ENCODE peak calls at places on chromosomes 5 and 9, in ten cellular contexts. One of them, this sample, is unnamed.

GRCh38 chr9:133471551-133472276 is 7.2 kb downstream of the SLC2A6 start:
- DNase-seq in midbrain: no peak
- DNase-seq in GM10248: no peak
- DNase-seq in nephron progenitor cell: no peak
- DNase-seq in frontal cortex: no peak
- DNase-seq in NCI-H2227 treated with DMSO at 0.1 percent for 48 hours: no peak
- DNase-seq in H1: no peak
- DNase-seq in T-helper 9 cell: no peak
- DNase-seq in HEK293T: no peak
- DNase-seq in ovary: no peak
- DNase-seq in this sample: no peak

GRCh38 chr5:77725646-77726045 is 50.5 kb downstream of the TBCA start:
- DNase-seq in midbrain: no peak
- DNase-seq in GM10248: no peak
- DNase-seq in nephron progenitor cell: no peak
- DNase-seq in frontal cortex: no peak
- DNase-seq in NCI-H2227 treated with DMSO at 0.1 percent for 48 hours: no peak
- DNase-seq in H1: no peak
- DNase-seq in T-helper 9 cell: no peak
- DNase-seq in HEK293T: no peak
- DNase-seq in ovary: no peak
- DNase-seq in this sample: no peak

GRCh38 chr5:173954671-173955605 is 34.0 kb upstream of the C5orf47 start:
- DNase-seq in midbrain: no peak
- DNase-seq in GM10248: no peak
- DNase-seq in nephron progenitor cell: no peak
- DNase-seq in frontal cortex: no peak
- DNase-seq in NCI-H2227 treated with DMSO at 0.1 percent for 48 hours: no peak
- DNase-seq in H1: no peak
- DNase-seq in T-helper 9 cell: no peak
- DNase-seq in HEK293T: no peak
- DNase-seq in ovary: no peak
- DNase-seq in this sample: peak; percentile 21

GRCh38 chr9:103755441-103755840 is 338.7 kb upstream of the SMC2 start:
- DNase-seq in midbrain: no peak
- DNase-seq in GM10248: no peak
- DNase-seq in nephron progenitor cell: no peak
- DNase-seq in frontal cortex: no peak
- DNase-seq in NCI-H2227 treated with DMSO at 0.1 percent for 48 hours: no peak
- DNase-seq in H1: no peak
- DNase-seq in T-helper 9 cell: no peak
- DNase-seq in HEK293T: no peak
- DNase-seq in ovary: no peak
- DNase-seq in this sample: no peak

GRCh38 chr5:9098990-9099389 is 446.9 kb downstream of the SEMA5A start:
- DNase-seq in midbrain: no peak
- DNase-seq in GM10248: no peak
- DNase-seq in nephron progenitor cell: no peak
- DNase-seq in frontal cortex: no peak
- DNase-seq in NCI-H2227 treated with DMSO at 0.1 percent for 48 hours: no peak
- DNase-seq in H1: no peak
- DNase-seq in T-helper 9 cell: no peak
- DNase-seq in HEK293T: no peak
- DNase-seq in ovary: no peak
- DNase-seq in this sample: no peak

GRCh38 chr5:181156758-181157157 is 9.4 kb downstream of the OR2V2 start:
- DNase-seq in midbrain: no peak
- DNase-seq in GM10248: no peak
- DNase-seq in nephron progenitor cell: no peak
- DNase-seq in frontal cortex: no peak
- DNase-seq in NCI-H2227 treated with DMSO at 0.1 percent for 48 hours: no peak
- DNase-seq in H1: no peak
- DNase-seq in T-helper 9 cell: no peak
- DNase-seq in HEK293T: no peak
- DNase-seq in ovary: no peak
- DNase-seq in this sample: no peak

GRCh38 chr5:59358497-59358896 is 535.0 kb downstream of the PDE4D start:
- DNase-seq in midbrain: no peak
- DNase-seq in GM10248: no peak
- DNase-seq in nephron progenitor cell: peak; percentile 17
- DNase-seq in frontal cortex: no peak
- DNase-seq in NCI-H2227 treated with DMSO at 0.1 percent for 48 hours: no peak
- DNase-seq in H1: no peak
- DNase-seq in T-helper 9 cell: no peak
- DNase-seq in HEK293T: no peak
- DNase-seq in ovary: peak; percentile 56
- DNase-seq in this sample: no peak

GRCh38 chr9:744790-745456 is 96.6 kb upstream of the DMRT1 start:
- DNase-seq in midbrain: no peak
- DNase-seq in GM10248: no peak
- DNase-seq in nephron progenitor cell: no peak
- DNase-seq in frontal cortex: no peak
- DNase-seq in NCI-H2227 treated with DMSO at 0.1 percent for 48 hours: no peak
- DNase-seq in H1: no peak
- DNase-seq in T-helper 9 cell: no peak
- DNase-seq in HEK293T: no peak
- DNase-seq in ovary: peak; percentile 75
- DNase-seq in this sample: no peak

GRCh38 chr9:70278312-70278711 is 19.5 kb downstream of the SMC5 start:
- DNase-seq in midbrain: no peak
- DNase-seq in GM10248: no peak
- DNase-seq in nephron progenitor cell: no peak
- DNase-seq in frontal cortex: no peak
- DNase-seq in NCI-H2227 treated with DMSO at 0.1 percent for 48 hours: no peak
- DNase-seq in H1: no peak
- DNase-seq in T-helper 9 cell: no peak
- DNase-seq in HEK293T: no peak
- DNase-seq in ovary: no peak
- DNase-seq in this sample: no peak

GRCh38 chr9:2228132-2228531 is 213.0 kb downstream of the SMARCA2 start:
- DNase-seq in midbrain: peak; percentile 36
- DNase-seq in GM10248: no peak
- DNase-seq in nephron progenitor cell: peak; percentile 17
- DNase-seq in frontal cortex: no peak
- DNase-seq in NCI-H2227 treated with DMSO at 0.1 percent for 48 hours: no peak
- DNase-seq in H1: peak; percentile 85
- DNase-seq in T-helper 9 cell: no peak
- DNase-seq in HEK293T: no peak
- DNase-seq in ovary: no peak
- DNase-seq in this sample: no peak

GRCh38 chr9:94173632-94174031 is 85.5 kb upstream of the ZNF169 start:
- DNase-seq in midbrain: no peak
- DNase-seq in GM10248: no peak
- DNase-seq in nephron progenitor cell: no peak
- DNase-seq in frontal cortex: no peak
- DNase-seq in NCI-H2227 treated with DMSO at 0.1 percent for 48 hours: no peak
- DNase-seq in H1: no peak
- DNase-seq in T-helper 9 cell: no peak
- DNase-seq in HEK293T: no peak
- DNase-seq in ovary: no peak
- DNase-seq in this sample: no peak

GRCh38 chr5:1555808-1556681 is 32.3 kb upstream of the LPCAT1 start:
- DNase-seq in midbrain: no peak
- DNase-seq in GM10248: peak; percentile 11
- DNase-seq in nephron progenitor cell: no peak
- DNase-seq in frontal cortex: no peak
- DNase-seq in NCI-H2227 treated with DMSO at 0.1 percent for 48 hours: no peak
- DNase-seq in H1: peak; percentile 44
- DNase-seq in T-helper 9 cell: no peak
- DNase-seq in HEK293T: no peak
- DNase-seq in ovary: no peak
- DNase-seq in this sample: no peak

GRCh38 chr9:20197976-20198685 is 409.3 kb upstream of the SLC24A2 start:
- DNase-seq in midbrain: peak; percentile 5
- DNase-seq in GM10248: peak; percentile 22
- DNase-seq in nephron progenitor cell: no peak
- DNase-seq in frontal cortex: no peak
- DNase-seq in NCI-H2227 treated with DMSO at 0.1 percent for 48 hours: peak; percentile 17
- DNase-seq in H1: no peak
- DNase-seq in T-helper 9 cell: no peak
- DNase-seq in HEK293T: no peak
- DNase-seq in ovary: no peak
- DNase-seq in this sample: no peak

GRCh38 chr5:90871356-90871755 is 312.8 kb downstream of the ADGRV1 start:
- DNase-seq in midbrain: no peak
- DNase-seq in GM10248: no peak
- DNase-seq in nephron progenitor cell: no peak
- DNase-seq in frontal cortex: no peak
- DNase-seq in NCI-H2227 treated with DMSO at 0.1 percent for 48 hours: no peak
- DNase-seq in H1: no peak
- DNase-seq in T-helper 9 cell: no peak
- DNase-seq in HEK293T: no peak
- DNase-seq in ovary: no peak
- DNase-seq in this sample: peak; percentile 10

GRCh38 chr9:4316409-4316808 is 16.5 kb upstream of the GLIS3 start:
- DNase-seq in midbrain: no peak
- DNase-seq in GM10248: no peak
- DNase-seq in nephron progenitor cell: no peak
- DNase-seq in frontal cortex: no peak
- DNase-seq in NCI-H2227 treated with DMSO at 0.1 percent for 48 hours: no peak
- DNase-seq in H1: no peak
- DNase-seq in T-helper 9 cell: no peak
- DNase-seq in HEK293T: no peak
- DNase-seq in ovary: no peak
- DNase-seq in this sample: no peak

GRCh38 chr9:7996558-7996957 is 197.0 kb upstream of the DMAC1 start:
- DNase-seq in midbrain: no peak
- DNase-seq in GM10248: no peak
- DNase-seq in nephron progenitor cell: no peak
- DNase-seq in frontal cortex: no peak
- DNase-seq in NCI-H2227 treated with DMSO at 0.1 percent for 48 hours: no peak
- DNase-seq in H1: no peak
- DNase-seq in T-helper 9 cell: no peak
- DNase-seq in HEK293T: no peak
- DNase-seq in ovary: no peak
- DNase-seq in this sample: no peak

GRCh38 chr5:90793183-90793582 is 234.6 kb downstream of the ADGRV1 start:
- DNase-seq in midbrain: no peak
- DNase-seq in GM10248: no peak
- DNase-seq in nephron progenitor cell: no peak
- DNase-seq in frontal cortex: no peak
- DNase-seq in NCI-H2227 treated with DMSO at 0.1 percent for 48 hours: no peak
- DNase-seq in H1: no peak
- DNase-seq in T-helper 9 cell: no peak
- DNase-seq in HEK293T: no peak
- DNase-seq in ovary: no peak
- DNase-seq in this sample: peak; percentile 14

GRCh38 chr9:97598461-97599288 is 34.5 kb downstream of the TSTD2 start:
- DNase-seq in midbrain: peak; percentile 74
- DNase-seq in GM10248: peak; percentile 81
- DNase-seq in nephron progenitor cell: peak; percentile 72
- DNase-seq in frontal cortex: peak; percentile 49
- DNase-seq in NCI-H2227 treated with DMSO at 0.1 percent for 48 hours: peak; percentile 62
- DNase-seq in H1: peak; percentile 77
- DNase-seq in T-helper 9 cell: peak; percentile 54
- DNase-seq in HEK293T: peak; percentile 74
- DNase-seq in ovary: peak; percentile 72
- DNase-seq in this sample: peak; percentile 88

GRCh38 chr5:115271295-115272060 is 8.8 kb upstream of the PGGT1B start:
- DNase-seq in midbrain: no peak
- DNase-seq in GM10248: no peak
- DNase-seq in nephron progenitor cell: no peak
- DNase-seq in frontal cortex: no peak
- DNase-seq in NCI-H2227 treated with DMSO at 0.1 percent for 48 hours: no peak
- DNase-seq in H1: no peak
- DNase-seq in T-helper 9 cell: no peak
- DNase-seq in HEK293T: no peak
- DNase-seq in ovary: no peak
- DNase-seq in this sample: no peak